ENCODE peak calls at places on chromosomes 5 and 9, in ten cellular contexts. Y is G401; S is CD8-positive, alpha-beta T cell; O is progenitor cell of endocrine pancreas; T is stimulated activated CD4-positive, alpha-beta T cell treated with anti-CD3 and anti-CD28 coated beads, Interleukin-2, amount 100 ng/mL, for 48 hours; L is left cardiac atrium; P is astrocyte of the cerebellum; M is fibroblast of mammary gland; A is NCI-H774; Z is activated CD4-positive, alpha-beta T cell treated with anti-CD3 and anti-CD28 coated beads, Interleukin-2, amount 10 ng/mL, durations not matched to agents 7 days and 5 days. I is an unnamed sample.

GRCh38 chr5:155466851-155467250 is 453.3 kb downstream of the KIF4B start:
- DNase-seq in Y (no peak), S (no peak), O (no peak), T (no peak), L (no peak), P (no peak), M (no peak), A (no peak), Z (no peak), I (no peak)

GRCh38 chr5:107487056-107487461 is 183.7 kb downstream of the EFNA5 start:
- DNase-seq in Y (no peak), S (no peak), O (no peak), T (no peak), L (no peak), P (no peak), M (peak; percentile 74), A (no peak), Z (no peak), I (no peak)

GRCh38 chr5:150573216-150573615 is 65.3 kb downstream of the NDST1 start:
- DNase-seq in Y (no peak), S (no peak), O (no peak), T (no peak), L (no peak), P (no peak), M (no peak), A (no peak), Z (no peak), I (no peak)

GRCh38 chr9:37903581-37903830 is 421 bp downstream of the SLC25A51 start:
- DNase-seq in Y (no peak), S (no peak), O (no peak), T (no peak), L (no peak), P (no peak), M (no peak), A (no peak), Z (peak; percentile 56), I (no peak)

GRCh38 chr5:147613359-147613758 is 103.5 kb upstream of the DPYSL3 start:
- DNase-seq in Y (no peak), S (no peak), O (no peak), T (no peak), L (no peak), P (peak; percentile 2), M (peak; percentile 70), A (no peak), Z (no peak), I (no peak)

GRCh38 chr5:141849371-141850182 is 28.6 kb downstream of the PCDH1 start:
- DNase-seq in Y (peak; percentile 79), S (peak; percentile 66), O (peak; percentile 89), T (peak; percentile 58), L (peak; percentile 91), P (no peak), M (peak; percentile 60), A (peak; percentile 86), Z (peak; percentile 76), I (peak; percentile 57)

GRCh38 chr9:65400886-65401285 is 115.9 kb upstream of the FOXD4L5 start:
- DNase-seq in Y (no peak), S (no peak), O (no peak), T (no peak), L (no peak), P (no peak), M (no peak), A (no peak), Z (no peak), I (no peak)

GRCh38 chr5:65695162-65695755 is 26.6 kb downstream of the SGTB start:
- DNase-seq in Y (no peak), S (no peak), O (no peak), T (no peak), L (no peak), P (no peak), M (no peak), A (no peak), Z (no peak), I (no peak)

GRCh38 chr9:99115947-99116543 is 11.1 kb downstream of the TGFBR1 start:
- DNase-seq in Y (peak; percentile 61), S (no peak), O (no peak), T (no peak), L (no peak), P (no peak), M (no peak), A (no peak), Z (no peak), I (no peak)